ENCODE peak calls at places on chromosomes 12 and 14, in eight cellular contexts. T is Panc1, R is GM12878, F is HepG2, Y is upper lobe of left lung, X is K562, D is HCT116, K is GM23338. M is an unnamed sample. For H3K4me1, the result is how much of the 10 kb centered on the place peaks cover.

GRCh38 chr12:95805864-95806669 is 15.5 kb upstream of the NTN4 start:
- ATAC-seq in D (peak), F (no peak), Y (peak), R (no peak), X (no peak), K (no peak), T (peak), M (peak)

GRCh38 chr14:101097109-101097793 is 193.7 kb upstream of the RTL1 start:
- ATAC-seq in K (no peak), D (no peak), Y (no peak), F (no peak), X (no peak), T (no peak), R (no peak), M (no peak)

GRCh38 chr14:68674538-68675232 is 118.2 kb downstream of the ZFP36L1 start:
- ATAC-seq in T (no peak), R (no peak), D (no peak), Y (no peak), K (no peak), X (no peak), F (no peak), M (no peak)

GRCh38 chr12:62372134-62372533 is 94.5 kb upstream of the MON2 start:
- ATAC-seq in T (no peak), F (no peak), D (no peak), Y (no peak), X (no peak), K (no peak), R (no peak), M (no peak)

GRCh38 chr12:114450019-114450418 is 44.1 kb upstream of the TBX5 start:
- ATAC-seq in Y (no peak), F (no peak), D (no peak), X (no peak), T (no peak), K (peak), R (no peak), M (no peak)

GRCh38 chr12:3655331-3655900 is 97.5 kb downstream of the CRACR2A start:
- ATAC-seq in T (no peak), F (peak), R (peak), X (no peak), Y (peak), D (peak), K (peak), M (no peak)

GRCh38 chr12:125983784-125984510 is 918.7 kb downstream of the AACS start:
- ATAC-seq in D (no peak), R (no peak), Y (peak), F (peak), T (peak), K (no peak), X (peak), M (peak)

GRCh38 chr12:1463073-1463905 is 131.1 kb downstream of the FBXL14 start:
- ATAC-seq in D (no peak), K (no peak), R (no peak), T (no peak), F (no peak), Y (no peak), X (peak), M (no peak)

GRCh38 chr12:110563702-110564470 is 19.2 kb downstream of the PPTC7 start:
- ATAC-seq in Y (peak), X (peak), K (no peak), F (no peak), T (no peak), R (peak), D (no peak), M (peak)

GRCh38 chr14:94322648-94323570 is at the start of gene SERPINA6:
- ATAC-seq in Y (peak), T (peak), X (no peak), R (peak), F (peak), K (no peak), D (no peak), M (peak)

GRCh38 chr12:120186654-120187053 is 7.9 kb downstream of the GCN1 start:
- ATAC-seq in K (no peak), Y (no peak), D (no peak), F (no peak), X (no peak), R (no peak), T (no peak), M (no peak)

GRCh38 chr12:5971194-5971850 is 26.3 kb upstream of the ANO2 start:
- ATAC-seq in D (no peak), K (no peak), F (no peak), R (no peak), T (no peak), X (no peak), Y (no peak), M (no peak)

GRCh38 chr14:103740991-103741689 is 25.5 kb downstream of the ZFYVE21 start:
- ATAC-seq in X (no peak), D (no peak), F (no peak), T (no peak), R (no peak), K (no peak), Y (no peak), M (no peak)

GRCh38 chr12:91921555-91921954 is 224.1 kb downstream of the BTG1 start:
- ATAC-seq in D (no peak), R (no peak), K (no peak), F (no peak), X (no peak), Y (no peak), T (no peak), M (no peak)

GRCh38 chr12:132538336-132539015 is 48.5 kb downstream of the FBRSL1 start:
- ATAC-seq in K (no peak), R (no peak), T (peak), D (no peak), Y (no peak), X (no peak), F (peak), M (no peak)

GRCh38 chr14:26286806-26287205 is 311.0 kb downstream of the NOVA1 start:
- ATAC-seq in R (no peak), F (no peak), D (no peak), T (no peak), X (no peak), K (no peak), Y (no peak), M (no peak)

GRCh38 chr14:91089958-91090535 is 23.8 kb upstream of the DGLUCY start:
- ATAC-seq in T (no peak), K (no peak), D (no peak), R (peak), F (no peak), X (no peak), Y (no peak), M (no peak)

GRCh38 chr12:104134882-104135281 is 3.1 kb downstream of the NFYB start:
- ATAC-seq in Y (no peak), R (no peak), T (no peak), F (no peak), D (no peak), K (no peak), X (no peak), M (no peak)

GRCh38 chr12:104130760-104131159 is 7.2 kb downstream of the NFYB start:
- ATAC-seq in Y (no peak), D (no peak), X (no peak), R (no peak), T (no peak), K (no peak), F (no peak), M (no peak)

GRCh38 chr12:104133861-104134260 is 4.1 kb downstream of the NFYB start:
- ATAC-seq in F (no peak), T (no peak), K (no peak), Y (no peak), D (no peak), R (no peak), X (no peak), M (no peak)

GRCh38 chr12:104131609-104132008 is 6.4 kb downstream of the NFYB start:
- ATAC-seq in F (peak), Y (no peak), D (no peak), T (no peak), X (no peak), K (no peak), R (no peak), M (no peak)

GRCh38 chr12:104132351-104132956 is 5.6 kb downstream of the NFYB start:
- ATAC-seq in F (peak), Y (no peak), D (no peak), X (peak), K (no peak), R (no peak), T (no peak), M (no peak)
- H3K4me1 ChIP-seq in F (half or more), Y (under half), D (under half), X (under half), K (under half), R (under half), T (under half), M (half or more)

DNA sequence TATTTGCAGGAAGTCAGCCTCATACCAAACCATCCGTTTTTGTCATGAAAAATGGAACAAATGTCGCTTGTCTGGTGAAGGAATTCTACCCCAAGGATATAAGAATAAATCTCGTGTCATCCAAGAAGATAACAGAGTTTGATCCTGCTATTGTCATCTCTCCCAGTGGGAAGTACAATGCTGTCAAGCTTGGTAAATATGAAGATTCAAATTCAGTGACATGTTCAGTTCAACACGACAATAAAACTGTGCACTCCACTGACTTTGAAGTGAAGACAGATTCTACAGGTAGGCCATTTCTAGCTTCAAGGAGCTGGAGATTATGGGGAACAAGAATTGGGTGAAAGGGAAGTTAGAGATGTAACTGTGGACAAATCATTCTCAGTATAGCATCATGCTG is 126.1 kb downstream of the DAD1 start:
- ATAC-seq in D (no peak), Y (no peak), F (no peak), K (no peak), T (no peak), R (no peak), X (no peak), M (no peak)
- TF ChIP-seq POLR2AphosphoS5 in D (no peak), Y (no peak), F (no peak), K (no peak), T (no peak), R (no peak), X (no peak), M (no peak)

GRCh38 chr12:57895337-57896138 is 45.8 kb upstream of the ATP23 start:
- ATAC-seq in X (no peak), F (no peak), K (no peak), Y (no peak), T (no peak), D (no peak), R (no peak), M (no peak)
- H3K4me1 ChIP-seq in X (under half), F (under half), K (under half), Y (half or more), T (half or more), D (under half), R (half or more), M (half or more)

GRCh38 chr14:67010602-67011001 is 178.6 kb upstream of the GARIN2 start:
- ATAC-seq in Y (no peak), K (no peak), X (no peak), F (no peak), T (no peak), D (no peak), R (peak), M (no peak)
- TF ChIP-seq POLR2AphosphoS5 in Y (no peak), K (no peak), X (no peak), F (no peak), T (no peak), D (no peak), R (no peak), M (no peak)

M was measured in gastroesophageal sphincter.